ENCODE peak calls at places on chromosome 14, in seven cellular contexts. M, C, W, T, K, S and H are unnamed samples. For H3K4me1, the result is how much of the 10 kb centered on the place peaks cover.

GRCh38 chr14:81172353-81172752 is 48.4 kb downstream of the GTF2A1 start:
- DNase-seq in M (no peak), C (no peak), W (no peak), T (no peak), K (no peak), S (no peak), H (no peak)

GRCh38 chr14:69822456-69822855 is 25.4 kb upstream of the SLC10A1 start:
- DNase-seq in M (no peak), C (no peak), W (no peak), T (no peak), K (no peak), S (no peak), H (no peak)

GRCh38 chr14:92877757-92878431 is 45.1 kb upstream of the CHGA start:
- DNase-seq in M (no peak), C (no peak), W (no peak), T (peak), K (peak), S (no peak), H (no peak)

GRCh38 chr14:104964546-104964945 is 13.6 kb downstream of the AHNAK2 start:
- DNase-seq in M (no peak), C (no peak), W (no peak), T (no peak), K (peak), S (no peak), H (no peak)

GRCh38 chr14:54591461-54592245 is 24.7 kb downstream of the SAMD4A start:
- DNase-seq in M (no peak), C (no peak), W (no peak), T (no peak), K (no peak), S (no peak), H (no peak)

GRCh38 chr14:85234626-85235025 is 295.3 kb upstream of the FLRT2 start:
- DNase-seq in M (no peak), C (no peak), W (peak), T (no peak), K (no peak), S (no peak), H (no peak)

GRCh38 chr14:96071561-96071960 is 32.4 kb downstream of the C14orf132 start:
- DNase-seq in M (no peak), C (no peak), W (no peak), T (no peak), K (peak), S (no peak), H (no peak)

GRCh38 chr14:20356422-20356821 is 13.0 kb downstream of the PARP2 start:
- DNase-seq in M (no peak), C (no peak), W (no peak), T (no peak), K (no peak), S (no peak), H (no peak)

GRCh38 chr14:68391292-68392014 is 401.4 kb downstream of the ZFP36L1 start:
- DNase-seq in M (no peak), C (no peak), W (no peak), T (no peak), K (no peak), S (no peak), H (no peak)

GRCh38 chr14:56490379-56490778 is 89.2 kb upstream of the TMEM260 start:
- DNase-seq in M (peak), C (no peak), W (peak), T (no peak), K (no peak), S (no peak), H (no peak)

GRCh38 chr14:62691613-62692489 is 353.4 kb downstream of the KCNH5 start:
- DNase-seq in M (no peak), C (no peak), W (peak), T (no peak), K (no peak), S (no peak), H (peak)

GRCh38 chr14:75363570-75364227 is 64.1 kb upstream of the JDP2 start:
- DNase-seq in M (no peak), C (no peak), W (no peak), T (no peak), K (no peak), S (no peak), H (no peak)

GRCh38 chr14:22820731-22821130 is 5.5 kb upstream of the SLC7A7 start:
- DNase-seq in M (no peak), C (no peak), W (peak), T (no peak), K (no peak), S (no peak), H (no peak)

GRCh38 chr14:50773632-50774541 is 57.1 kb downstream of the NIN start:
- DNase-seq in M (no peak), C (no peak), W (peak), T (peak), K (no peak), S (no peak), H (no peak)

GRCh38 chr14:54446201-54446693 is 5.1 kb upstream of the CNIH1 start:
- DNase-seq in M (no peak), C (no peak), W (no peak), T (no peak), K (no peak), S (no peak), H (no peak)

GRCh38 chr14:54025661-54026060 is 69.0 kb upstream of the BMP4 start:
- DNase-seq in M (no peak), C (no peak), W (peak), T (no peak), K (no peak), S (no peak), H (peak)

GRCh38 chr14:42241101-42241500 is 634.4 kb downstream of the LRFN5 start:
- DNase-seq in M (no peak), C (no peak), W (no peak), T (no peak), K (no peak), S (no peak), H (no peak)

GRCh38 chr14:83520837-83521236 is 1987.2 kb upstream of the SEL1L start:
- DNase-seq in M (no peak), C (no peak), W (no peak), T (no peak), K (no peak), S (no peak), H (no peak)

GRCh38 chr14:95164506-95164905 is 7.2 kb upstream of the DICER1 start:
- DNase-seq in M (no peak), C (no peak), W (no peak), T (no peak), K (no peak), S (no peak), H (no peak)

GRCh38 chr14:68668028-68668427 is 124.8 kb downstream of the ZFP36L1 start:
- DNase-seq in M (no peak), C (no peak), W (no peak), T (no peak), K (no peak), S (no peak), H (no peak)

GRCh38 chr14:55198749-55199148 is 7.4 kb upstream of the DLGAP5 start:
- DNase-seq in M (no peak), C (no peak), W (no peak), T (no peak), K (no peak), S (no peak), H (no peak)

GRCh38 chr14:95344536-95344935 is 24.8 kb upstream of the CLMN start:
- DNase-seq in M (no peak), C (no peak), W (no peak), T (no peak), K (no peak), S (no peak), H (no peak)

GRCh38 chr14:68784995-68785816 is 7.7 kb downstream of the ZFP36L1 start:
- DNase-seq in M (no peak), C (no peak), W (peak), T (peak), K (peak), S (no peak), H (no peak)

GRCh38 chr14:92635896-92636295 is 112.5 kb downstream of the LGMN start:
- DNase-seq in M (no peak), C (no peak), W (no peak), T (no peak), K (no peak), S (no peak), H (no peak)

GRCh38 chr14:94059998-94060397 is 21.0 kb downstream of the DDX24 start:
- DNase-seq in M (no peak), C (no peak), W (no peak), T (no peak), K (no peak), S (no peak), H (no peak)

GRCh38 chr14:102445066-102445465 is 64.5 kb downstream of the ANKRD9 start:
- DNase-seq in M (no peak), C (no peak), W (no peak), T (no peak), K (peak), S (no peak), H (no peak)

GRCh38 chr14:76118594-76118993 is 33.1 kb upstream of the GPATCH2L start:
- DNase-seq in M (no peak), C (no peak), W (no peak), T (no peak), K (no peak), S (no peak), H (no peak)

GRCh38 chr14:24674204-24674970 is 40.4 kb upstream of the GZMB start:
- DNase-seq in M (peak), C (no peak), W (no peak), T (no peak), K (no peak), S (peak), H (no peak)

GRCh38 chr14:67733609-67734008 is 31.9 kb downstream of the RDH12 start:
- DNase-seq in M (no peak), C (no peak), W (no peak), T (no peak), K (no peak), S (no peak), H (no peak)

GRCh38 chr14:74965770-74966153 is 10.4 kb upstream of the PGF start:
- DNase-seq in M (no peak), C (no peak), W (no peak), T (no peak), K (no peak), S (no peak), H (no peak)

GRCh38 chr14:26403760-26404159 is 194.1 kb downstream of the NOVA1 start:
- DNase-seq in M (no peak), C (no peak), W (no peak), T (no peak), K (no peak), S (no peak), H (no peak)

GRCh38 chr14:49512147-49512551 is 74.0 kb downstream of the RPS29 start:
- DNase-seq in M (no peak), C (no peak), W (peak), T (no peak), K (no peak), S (no peak), H (no peak)

GRCh38 chr14:105043656-105044055 is 21.6 kb downstream of the GPR132 start:
- DNase-seq in M (no peak), C (no peak), W (no peak), T (no peak), K (no peak), S (no peak), H (no peak)

GRCh38 chr14:58131386-58131785 is 20.6 kb downstream of the ARMH4 start:
- DNase-seq in M (no peak), C (no peak), W (peak), T (no peak), K (no peak), S (no peak), H (no peak)

GRCh38 chr14:97554597-97554996 is 757.4 kb downstream of the VRK1 start:
- DNase-seq in M (no peak), C (no peak), W (no peak), T (no peak), K (no peak), S (no peak), H (no peak)

GRCh38 chr14:29216774-29217232 is 450.2 kb downstream of the FOXG1 start:
- DNase-seq in M (no peak), C (no peak), W (no peak), T (no peak), K (no peak), S (no peak), H (no peak)

GRCh38 chr14:89634037-89634436 is 217.0 kb upstream of the FOXN3 start:
- DNase-seq in M (no peak), C (no peak), W (no peak), T (no peak), K (no peak), S (no peak), H (no peak)
- H3K4me1 ChIP-seq in M (under half), C (under half), W (under half), T (under half), K (under half), S (under half), H (under half)

GRCh38 chr14:73740921-73741326 is 26.7 kb upstream of the PNMA1 start:
- DNase-seq in M (no peak), C (peak), W (peak), T (peak), K (peak), S (no peak), H (peak)

GRCh38 chr14:73739174-73739898 is 25.2 kb upstream of the PNMA1 start:
- DNase-seq in M (no peak), C (no peak), W (no peak), T (no peak), K (peak), S (no peak), H (no peak)

GRCh38 chr14:73736842-73737241 is 22.7 kb upstream of the PNMA1 start:
- DNase-seq in M (no peak), C (no peak), W (no peak), T (no peak), K (no peak), S (no peak), H (no peak)

GRCh38 chr14:73739899-73740685 is 25.9 kb upstream of the PNMA1 start:
- DNase-seq in M (no peak), C (no peak), W (no peak), T (peak), K (peak), S (no peak), H (no peak)

GRCh38 chr14:73738518-73739173 is 24.5 kb upstream of the PNMA1 start:
- DNase-seq in M (no peak), C (no peak), W (no peak), T (no peak), K (peak), S (no peak), H (no peak)
- H3K27ac ChIP-seq in M (no peak), C (no peak), W (no peak), T (no peak), K (peak), S (no peak), H (no peak)

DNA sequence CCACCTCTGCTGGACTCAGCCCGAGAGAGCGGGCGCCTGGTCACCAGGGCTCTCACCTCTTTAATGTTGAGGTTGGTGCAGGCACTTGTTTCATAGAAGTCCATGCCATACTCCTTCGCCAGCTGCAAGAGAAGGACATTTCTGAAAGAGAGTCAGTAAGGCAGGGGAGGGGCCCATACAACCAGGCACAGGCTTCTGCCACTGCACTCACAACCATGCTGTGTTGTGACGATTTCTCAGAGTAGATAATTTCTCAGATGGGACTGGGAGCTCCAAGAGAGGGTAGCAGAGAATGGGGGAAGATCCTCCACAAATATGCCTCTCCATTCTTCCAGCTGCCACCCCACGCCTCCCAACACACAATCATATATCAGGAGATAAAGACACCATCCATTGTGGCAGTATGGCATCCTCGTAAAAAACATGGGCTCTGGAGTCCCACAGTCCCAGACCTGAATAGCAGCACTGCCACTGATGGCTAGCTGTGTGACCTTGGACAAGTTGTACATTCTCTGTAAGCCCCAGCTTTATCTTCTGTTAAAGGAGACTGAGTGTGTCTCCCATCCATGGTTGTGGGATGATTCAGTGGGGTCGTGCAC is 6.2 kb upstream of the GPX2 start:
- DNase-seq in M (no peak), C (peak), W (no peak), T (no peak), K (peak), S (no peak), H (no peak)
- H3K4me1 ChIP-seq in M (under half), C (under half), W (under half), T (under half), K (under half), S (under half), H (under half)

DNA sequence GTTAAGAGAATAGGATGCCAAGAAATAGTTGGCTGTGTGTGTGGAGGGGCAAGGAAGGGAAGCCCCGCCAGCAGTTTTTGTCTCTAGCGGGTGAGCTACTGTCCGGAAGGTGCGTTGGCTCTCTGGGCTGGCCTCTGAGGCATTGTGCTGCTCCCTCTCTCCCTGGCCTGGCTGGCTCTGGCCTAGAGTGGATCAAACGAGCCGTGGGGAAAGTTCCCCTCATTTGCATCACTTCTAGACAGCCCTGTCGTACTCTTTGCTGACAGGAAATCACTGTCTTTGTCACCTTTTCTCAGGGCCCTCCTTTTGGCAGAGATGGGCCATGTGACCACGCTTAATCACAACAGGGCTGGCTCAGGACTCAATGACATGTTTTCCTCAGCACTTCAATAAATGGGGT is 236.1 kb upstream of the NPAS3 start:
- DNase-seq in M (peak), C (peak), W (no peak), T (peak), K (peak), S (no peak), H (no peak)
- H3K27ac ChIP-seq in M (peak), C (peak), W (no peak), T (peak), K (peak), S (no peak), H (peak)

GRCh38 chr14:99381688-99382060 is 99.0 kb downstream of the SETD3 start:
- DNase-seq in M (no peak), C (no peak), W (no peak), T (no peak), K (no peak), S (no peak), H (no peak)

GRCh38 chr14:99377951-99378350 is 102.7 kb downstream of the SETD3 start:
- DNase-seq in M (no peak), C (no peak), W (no peak), T (no peak), K (no peak), S (no peak), H (no peak)

GRCh38 chr14:99380991-99381687 is 99.5 kb downstream of the SETD3 start:
- DNase-seq in M (no peak), C (no peak), W (no peak), T (no peak), K (no peak), S (no peak), H (no peak)

GRCh38 chr14:99380402-99380801 is 100.3 kb downstream of the SETD3 start:
- DNase-seq in M (no peak), C (no peak), W (peak), T (no peak), K (no peak), S (no peak), H (no peak)

GRCh38 chr14:99378782-99379214 is 101.9 kb downstream of the SETD3 start:
- DNase-seq in M (no peak), C (no peak), W (peak), T (no peak), K (no peak), S (no peak), H (no peak)
- H3K4me1 ChIP-seq in M (under half), C (under half), W (under half), T (under half), K (under half), S (under half), H (under half)

GRCh38 chr14:31261523-31261858 is 53.9 kb upstream of the HECTD1 start:
- DNase-seq in M (no peak), C (no peak), W (no peak), T (no peak), K (no peak), S (no peak), H (no peak)

GRCh38 chr14:31266437-31267331 is 59.1 kb upstream of the HECTD1 start:
- DNase-seq in M (no peak), C (no peak), W (no peak), T (no peak), K (no peak), S (no peak), H (no peak)

GRCh38 chr14:31261859-31262739 is 54.5 kb upstream of the HECTD1 start:
- DNase-seq in M (no peak), C (no peak), W (peak), T (no peak), K (peak), S (no peak), H (peak)

GRCh38 chr14:31265701-31266398 is 58.3 kb upstream of the HECTD1 start:
- DNase-seq in M (no peak), C (no peak), W (no peak), T (no peak), K (no peak), S (no peak), H (no peak)

DNA sequence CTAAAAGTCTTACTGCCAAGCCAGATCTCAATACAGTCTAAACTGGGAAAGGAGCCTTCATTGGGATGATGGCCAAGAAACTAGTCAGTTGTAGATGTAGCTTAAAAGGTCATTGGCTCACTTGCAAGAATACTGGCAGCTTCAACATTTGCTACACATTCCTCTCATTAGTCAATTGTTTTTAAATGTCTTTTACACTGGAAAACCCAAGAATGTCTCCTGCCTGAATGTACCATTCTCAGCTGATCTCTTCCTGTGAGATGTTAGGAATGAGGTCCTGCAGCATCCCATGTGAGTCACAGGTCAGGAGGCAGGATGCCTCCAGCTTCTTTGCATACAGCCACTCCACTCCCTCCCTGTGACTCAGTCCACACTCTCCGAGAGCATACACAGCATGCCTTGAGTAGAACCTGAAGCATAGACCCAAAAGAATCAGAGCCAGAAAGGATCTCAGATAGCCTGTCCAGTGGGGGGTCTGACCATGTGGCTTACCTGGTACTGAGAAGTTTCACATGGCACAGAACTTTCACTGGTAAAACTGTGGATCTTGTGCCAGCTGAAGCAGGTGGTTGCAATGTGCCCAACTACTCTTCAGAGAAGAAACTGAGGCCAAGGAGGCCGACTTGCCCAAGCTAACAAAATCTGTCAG is 56.0 kb upstream of the HECTD1 start:
- DNase-seq in M (no peak), C (peak), W (peak), T (no peak), K (peak), S (no peak), H (peak)
- H3K27ac ChIP-seq in M (no peak), C (peak), W (peak), T (peak), K (peak), S (no peak), H (peak)

GRCh38 chr14:103528512-103529382 is at the start of gene TRMT61A:
- DNase-seq in M (peak), C (peak), W (peak), T (peak), K (peak), S (peak), H (peak)
- H3K4me1 ChIP-seq in M (under half), C (under half), W (under half), T (under half), K (under half), S (under half), H (under half)

GRCh38 chr14:21518725-21519124 is 7.4 kb downstream of the SALL2 start:
- DNase-seq in M (no peak), C (no peak), W (no peak), T (no peak), K (no peak), S (no peak), H (no peak)
- H3K27ac ChIP-seq in M (no peak), C (no peak), W (no peak), T (no peak), K (no peak), S (no peak), H (no peak)